ENCODE peak calls at places on chromosome 1, in nine cellular contexts. R is OCI-LY7, P is GM23338, A is SK-N-SH, J is GM23248, E is neural progenitor cell, U is HCT116, H is hepatocyte, T is PC-3. Q is an unnamed sample.

GRCh38 chr1:75170981-75171380 is 36.8 kb downstream of the LHX8 start:
- DNase-seq in P (no peak), R (no peak), J (no peak), T (no peak), A (no peak), E (no peak), H (no peak), U (no peak), Q (no peak)

GRCh38 chr1:175317795-175318194 is 125.2 kb upstream of the KIAA0040 start:
- DNase-seq in E (no peak), P (no peak), H (no peak), A (no peak), T (peak; percentile 2), U (no peak), R (no peak), J (no peak), Q (no peak)

GRCh38 chr1:99713006-99713405 is 53.4 kb downstream of the FRRS1 start:
- DNase-seq in A (no peak), P (no peak), T (no peak), E (no peak), J (no peak), U (no peak), R (no peak), H (no peak), Q (no peak)

GRCh38 chr1:2451744-2452582 is 24.1 kb upstream of the PLCH2 start:
- DNase-seq in P (no peak), J (peak; percentile 94), T (peak; percentile 99), A (no peak), E (no peak), U (no peak), R (no peak), H (peak; percentile 46), Q (no peak)

GRCh38 chr1:147225193-147225730 is at the start of gene FMO5:
- DNase-seq in P (peak; percentile 86), E (peak; percentile 76), T (peak; percentile 82), A (peak; percentile 57), H (peak; percentile 83), U (no peak), R (peak; percentile 66), J (peak; percentile 82), Q (peak; percentile 73)

GRCh38 chr1:201990427-201990826 is 8.0 kb downstream of the RNPEP start:
- DNase-seq in A (peak; percentile 62), R (no peak), H (no peak), E (no peak), U (no peak), T (no peak), P (no peak), J (no peak), Q (no peak)

GRCh38 chr1:47440849-47441170 is 3.0 kb downstream of the FOXD2 start:
- DNase-seq in R (no peak), J (no peak), H (no peak), T (no peak), E (no peak), A (no peak), P (no peak), U (no peak), Q (no peak)

GRCh38 chr1:15354580-15354965 is 55.1 kb upstream of the EFHD2 start:
- DNase-seq in P (no peak), E (no peak), A (no peak), T (peak; percentile 42), U (peak; percentile 23), R (no peak), H (no peak), J (peak; percentile 82), Q (no peak)

GRCh38 chr1:244302889-244303609 is 148.7 kb downstream of the ADSS2 start:
- DNase-seq in A (no peak), U (peak; percentile 26), J (peak; percentile 49), T (peak; percentile 80), H (peak; percentile 70), R (no peak), P (no peak), E (no peak), Q (no peak)

GRCh38 chr1:230922620-230923019 is 54.3 kb upstream of the C1orf198 start:
- DNase-seq in T (no peak), P (no peak), J (no peak), H (no peak), E (no peak), U (no peak), A (no peak), R (peak; percentile 12), Q (no peak)

GRCh38 chr1:107555578-107555977 is 409.4 kb downstream of the VAV3 start:
- DNase-seq in H (no peak), U (no peak), T (no peak), J (no peak), R (no peak), P (no peak), A (peak; percentile 78), E (no peak), Q (no peak)

DNA sequence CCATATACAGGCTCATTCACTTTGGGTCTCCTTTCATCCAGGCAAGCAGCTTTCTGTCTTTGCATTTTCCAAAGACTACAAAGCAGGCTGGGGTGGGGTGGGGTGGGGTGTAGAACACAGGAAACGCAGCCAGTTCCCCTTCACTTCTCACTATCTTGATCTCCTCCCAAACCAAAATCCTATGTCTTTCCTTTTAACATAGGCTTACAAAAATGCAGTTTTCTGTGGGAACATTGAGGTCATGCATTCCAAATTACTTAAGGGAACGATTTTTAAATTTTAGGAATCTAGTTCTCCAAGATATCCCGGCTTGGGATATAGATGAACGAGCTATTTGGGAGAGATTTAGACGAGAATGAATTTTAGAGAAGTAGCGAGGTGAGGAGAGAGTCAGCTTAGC is 948 bp upstream of the STX12 start:
- DNase-seq in R (peak; percentile 11), J (peak; percentile 50), E (no peak), U (no peak), H (no peak), A (no peak), T (no peak), P (peak; percentile 24), Q (no peak)
- TF ChIP-seq EZH2phosphoT487 in R (no peak), J (no peak), E (no peak), U (no peak), H (no peak), A (no peak), T (no peak), P (no peak), Q (no peak)

GRCh38 chr1:37792943-37793686 is 532 bp upstream of the MANEAL start:
- DNase-seq in H (no peak), J (no peak), R (no peak), T (no peak), E (no peak), U (no peak), P (peak; percentile 25), A (no peak), Q (no peak)
- H3K27ac ChIP-seq in H (no peak overlapping the region), J (no peak overlapping the region), R (no peak overlapping the region), T (no peak overlapping the region), E (no peak overlapping the region), U (no peak overlapping the region), P (no peak overlapping the region), A (peak overlapping the region; percentile 54), Q (no peak overlapping the region)

GRCh38 chr1:155983191-155984023 is 5.1 kb upstream of the ARHGEF2 start:
- DNase-seq in P (peak; percentile 74), J (peak; percentile 95), E (peak; percentile 45), R (peak; percentile 85), A (no peak), H (peak; percentile 76), U (peak; percentile 77), T (peak; percentile 70), Q (peak; percentile 85)
- H2AFZ ChIP-seq in P (no peak overlapping the region), J (peak overlapping the region; percentile 9), E (no peak overlapping the region), R (peak overlapping the region; percentile 6), A (no peak overlapping the region), H (no peak overlapping the region), U (no peak overlapping the region), T (no peak overlapping the region), Q (no peak overlapping the region)

GRCh38 chr1:28758420-28758819 is 21.7 kb downstream of the YTHDF2 start:
- DNase-seq in H (no peak), J (no peak), E (no peak), P (no peak), T (no peak), U (no peak), R (no peak), A (no peak), Q (no peak)
- TF ChIP-seq EZH2phosphoT487 in H (no peak), J (no peak), E (no peak), P (no peak), T (no peak), U (no peak), R (no peak), A (no peak), Q (no peak)

GRCh38 chr1:41640141-41640751 is 155.8 kb upstream of the EDN2 start:
- DNase-seq in J (no peak), U (no peak), P (no peak), E (no peak), R (no peak), T (no peak), A (no peak), H (no peak), Q (no peak)

GRCh38 chr1:41638086-41639024 is 153.9 kb upstream of the EDN2 start:
- DNase-seq in U (no peak), A (no peak), H (no peak), T (no peak), J (no peak), R (no peak), E (no peak), P (no peak), Q (no peak)

GRCh38 chr1:41641483-41641829 is 157.0 kb upstream of the EDN2 start:
- DNase-seq in U (no peak), R (peak; percentile 61), H (no peak), P (no peak), J (no peak), E (no peak), T (no peak), A (no peak), Q (no peak)

GRCh38 chr1:41640756-41641482 is 156.4 kb upstream of the EDN2 start:
- DNase-seq in P (no peak), U (no peak), A (no peak), T (no peak), R (no peak), H (no peak), E (no peak), J (no peak), Q (no peak)

GRCh38 chr1:41639332-41639936 is 155.0 kb upstream of the EDN2 start:
- DNase-seq in A (no peak), J (peak; percentile 94), P (no peak), R (no peak), U (no peak), T (no peak), H (no peak), E (no peak), Q (no peak)
- H3K27ac ChIP-seq in A (no peak overlapping the region), J (peak overlapping the region; percentile 87), P (no peak overlapping the region), R (no peak overlapping the region), U (no peak overlapping the region), T (no peak overlapping the region), H (no peak overlapping the region), E (no peak overlapping the region), Q (no peak overlapping the region)

Q was measured in MM.1S.